ENCODE peak calls at places on chromosome 12, in nine cellular contexts. V is activated CD8-positive, alpha-beta T cell treated with anti-CD3 and anti-CD28 coated beads for 36 hours; G is RCC 7860; L is endothelial cell; Q is lower leg skin; N is NCI-H1092 treated with DMSO at 0.1 percent for 48 hours; U is H7; K is HuH-7.5; E is stimulated activated CD8-positive, alpha-beta memory T cell treated with anti-CD3 and anti-CD28 coated beads, Interleukin-4, amount 100 ng/mL, for 4 hours. R is an unnamed sample.
A peak's percentile ranks its signal among the peaks of the same experiment; 100 is the strongest.

GRCh38 chr12:22969521-22969920 is 344.6 kb downstream of the ETNK1 start:
- DNase-seq in E (no peak), N (no peak), U (no peak), V (no peak), L (no peak), Q (no peak), K (no peak), G (no peak), R (no peak)

GRCh38 chr12:126224032-126224431 is 1158.8 kb downstream of the AACS start:
- DNase-seq in L (no peak), V (no peak), G (no peak), N (no peak), E (no peak), Q (no peak), K (no peak), U (no peak), R (no peak)

GRCh38 chr12:31750747-31751039 is 21.9 kb upstream of the AMN1 start:
- DNase-seq in G (no peak), N (no peak), Q (no peak), U (no peak), L (no peak), E (no peak), V (no peak), K (no peak), R (no peak)

GRCh38 chr12:130212384-130212783 is 50.1 kb downstream of the FZD10 start:
- DNase-seq in L (no peak), K (no peak), V (no peak), U (no peak), E (no peak), G (no peak), Q (no peak), N (no peak), R (no peak)

GRCh38 chr12:29158364-29158763 is 9.3 kb downstream of the FAR2 start:
- DNase-seq in K (no peak), L (no peak), N (no peak), E (no peak), V (no peak), G (no peak), Q (no peak), U (no peak), R (no peak)

GRCh38 chr12:33654313-33654712 is 214.7 kb upstream of the SYT10 start:
- DNase-seq in V (no peak), N (no peak), K (no peak), U (no peak), L (no peak), Q (no peak), E (no peak), G (no peak), R (no peak)

GRCh38 chr12:11446372-11446771 is 51.0 kb upstream of the PRB2 start:
- DNase-seq in V (no peak), G (no peak), K (no peak), U (no peak), E (no peak), L (no peak), Q (no peak), N (no peak), R (no peak)

GRCh38 chr12:24948816-24949722 is at the start of gene BCAT1:
- DNase-seq in U (peak; percentile 85), E (peak; percentile 11), G (peak; percentile 69), N (no peak), K (peak; percentile 72), Q (peak; percentile 28), V (peak; percentile 70), L (peak; percentile 75), R (peak; percentile 65)

GRCh38 chr12:95613021-95613420 is 61.7 kb upstream of the USP44 start:
- DNase-seq in G (no peak), E (no peak), Q (no peak), U (no peak), L (no peak), N (no peak), K (no peak), V (no peak), R (no peak)

GRCh38 chr12:68375701-68376469 is 43.7 kb upstream of the MDM1 start:
- DNase-seq in N (peak; percentile 55), K (no peak), E (no peak), G (no peak), L (no peak), V (no peak), U (no peak), Q (no peak), R (no peak)

GRCh38 chr12:15225136-15225535 is 3.9 kb upstream of the RERG start:
- DNase-seq in V (no peak), U (no peak), Q (no peak), E (no peak), K (no peak), L (no peak), G (no peak), N (no peak), R (no peak)

GRCh38 chr12:40551466-40551865 is 140.8 kb upstream of the CNTN1 start:
- DNase-seq in G (no peak), V (no peak), Q (no peak), K (no peak), U (no peak), E (no peak), L (no peak), N (no peak), R (no peak)

GRCh38 chr12:123187637-123188036 is 36.7 kb upstream of the PITPNM2 start:
- DNase-seq in V (no peak), N (no peak), Q (no peak), K (no peak), E (no peak), G (no peak), L (no peak), U (no peak), R (no peak)

GRCh38 chr12:7241404-7242005 is 52.0 kb downstream of the PEX5 start:
- DNase-seq in L (no peak), N (no peak), E (no peak), V (no peak), G (peak; percentile 43), K (no peak), Q (no peak), U (no peak), R (no peak)

GRCh38 chr12:990649-991349 is at the start of gene ERC1:
- DNase-seq in N (peak; percentile 96), L (peak; percentile 88), K (peak; percentile 82), E (peak; percentile 65), G (peak; percentile 66), U (peak; percentile 97), Q (peak; percentile 80), V (peak; percentile 80), R (peak; percentile 89)

GRCh38 chr12:122117979-122118378 is 39.4 kb downstream of the MLXIP start:
- DNase-seq in L (no peak), K (no peak), N (no peak), U (peak; percentile 15), E (no peak), V (no peak), Q (no peak), G (no peak), R (no peak)

GRCh38 chr12:6222009-6222702 is 22.0 kb downstream of the CD9 start:
- DNase-seq in E (no peak), Q (no peak), V (no peak), N (no peak), K (no peak), L (no peak), G (no peak), U (no peak), R (no peak)

GRCh38 chr12:108765289-108765764 is 34.0 kb upstream of the CORO1C start:
- DNase-seq in N (no peak), K (no peak), E (no peak), Q (no peak), V (no peak), U (no peak), L (no peak), G (no peak), R (no peak)

GRCh38 chr12:28645891-28646290 is 455.6 kb downstream of the CCDC91 start:
- DNase-seq in G (no peak), V (no peak), Q (no peak), L (no peak), E (no peak), K (no peak), N (no peak), U (no peak), R (no peak)

GRCh38 chr12:31233061-31233730 is 92.8 kb downstream of the SINHCAF start:
- DNase-seq in Q (no peak), V (no peak), E (no peak), K (no peak), N (no peak), L (no peak), U (no peak), G (no peak), R (no peak)

GRCh38 chr12:92912052-92912451 is 17.0 kb downstream of the EEA1 start:
- DNase-seq in K (no peak), U (no peak), L (no peak), V (peak; percentile 40), E (no peak), G (peak; percentile 40), Q (peak; percentile 35), N (no peak), R (no peak)

GRCh38 chr12:66678640-66679268 is at the start of gene GRIP1:
- DNase-seq in U (no peak), Q (no peak), G (peak; percentile 47), K (no peak), L (no peak), E (no peak), N (peak; percentile 48), V (no peak), R (no peak)

GRCh38 chr12:117527480-117527857 is 166.0 kb upstream of the NOS1 start:
- DNase-seq in E (no peak), L (no peak), V (no peak), G (no peak), Q (no peak), K (no peak), N (no peak), U (no peak), R (no peak)

GRCh38 chr12:124692443-124692842 is 125.0 kb upstream of the NCOR2 start:
- DNase-seq in K (no peak), N (no peak), V (no peak), U (no peak), L (no peak), E (no peak), G (no peak), Q (no peak), R (no peak)

GRCh38 chr12:131869871-131870418 is 24.5 kb upstream of the ULK1 start:
- DNase-seq in U (peak; percentile 47), K (no peak), Q (no peak), N (no peak), G (peak; percentile 51), E (no peak), V (no peak), L (no peak), R (no peak)

GRCh38 chr12:32134144-32134888 is 27.7 kb downstream of the BICD1 start:
- DNase-seq in N (no peak), V (peak; percentile 89), K (no peak), L (no peak), G (peak; percentile 74), U (no peak), E (no peak), Q (no peak), R (peak; percentile 77)

GRCh38 chr12:7212678-7213077 is 23.2 kb downstream of the PEX5 start:
- DNase-seq in L (no peak), K (no peak), Q (no peak), N (no peak), E (no peak), V (no peak), G (no peak), U (no peak), R (no peak)

GRCh38 chr12:117596968-117597367 is 235.5 kb upstream of the NOS1 start:
- DNase-seq in G (no peak), K (no peak), U (no peak), L (no peak), V (no peak), E (no peak), Q (no peak), N (peak; percentile 67), R (no peak)

GRCh38 chr12:129075451-129076208 is 222.4 kb downstream of the GLT1D1 start:
- DNase-seq in N (no peak), L (no peak), Q (no peak), G (no peak), V (no peak), K (no peak), E (no peak), U (no peak), R (no peak)